ENCODE peak calls at places on chromosome 5, in nine cellular contexts. One of them, this sample, is unnamed.

GRCh38 chr5:101915559-101915958 is 380.5 kb downstream of the SLCO4C1 start:
- DNase-seq in NCI-H1930: no peak
- DNase-seq in ACHN: no peak
- DNase-seq in CMK: no peak
- DNase-seq in NCI-H774: no peak
- DNase-seq in HT1080: peak
- DNase-seq in memory B cell: no peak
- DNase-seq in NCI-H460: peak
- DNase-seq in thoracic aorta: no peak
- DNase-seq in this sample: peak

GRCh38 chr5:180207593-180207992 is 1.4 kb downstream of the RASGEF1C start:
- DNase-seq in ACHN: no peak
- DNase-seq in NCI-H460: no peak
- DNase-seq in NCI-H774: no peak
- DNase-seq in thoracic aorta: no peak
- DNase-seq in HT1080: no peak
- DNase-seq in NCI-H1930: no peak
- DNase-seq in CMK: no peak
- DNase-seq in memory B cell: no peak
- DNase-seq in this sample: no peak

GRCh38 chr5:72559866-72560766 is 52.9 kb upstream of the ZNF366 start:
- DNase-seq in thoracic aorta: no peak
- DNase-seq in NCI-H1930: no peak
- DNase-seq in CMK: no peak
- DNase-seq in NCI-H460: no peak
- DNase-seq in HT1080: no peak
- DNase-seq in memory B cell: no peak
- DNase-seq in ACHN: no peak
- DNase-seq in NCI-H774: no peak
- DNase-seq in this sample: peak

GRCh38 chr5:134543820-134544692 is 18.6 kb downstream of the JADE2 start:
- DNase-seq in memory B cell: peak
- DNase-seq in ACHN: no peak
- DNase-seq in CMK: no peak
- DNase-seq in HT1080: no peak
- DNase-seq in NCI-H1930: no peak
- DNase-seq in NCI-H460: no peak
- DNase-seq in NCI-H774: no peak
- DNase-seq in thoracic aorta: no peak
- DNase-seq in this sample: no peak

GRCh38 chr5:170623576-170624181 is 119.9 kb downstream of the KCNIP1 start:
- DNase-seq in memory B cell: no peak
- DNase-seq in NCI-H460: peak
- DNase-seq in CMK: peak
- DNase-seq in NCI-H1930: peak
- DNase-seq in ACHN: peak
- DNase-seq in NCI-H774: peak
- DNase-seq in thoracic aorta: no peak
- DNase-seq in HT1080: peak
- DNase-seq in this sample: peak

GRCh38 chr5:148827723-148828122 is 1.3 kb downstream of the ADRB2 start:
- DNase-seq in NCI-H1930: no peak
- DNase-seq in NCI-H774: no peak
- DNase-seq in thoracic aorta: no peak
- DNase-seq in ACHN: no peak
- DNase-seq in CMK: no peak
- DNase-seq in NCI-H460: no peak
- DNase-seq in HT1080: no peak
- DNase-seq in memory B cell: no peak
- DNase-seq in this sample: no peak

GRCh38 chr5:172920447-172920849 is 38.8 kb upstream of the RPL26L1 start:
- DNase-seq in memory B cell: no peak
- DNase-seq in NCI-H1930: no peak
- DNase-seq in NCI-H460: peak
- DNase-seq in NCI-H774: no peak
- DNase-seq in HT1080: peak
- DNase-seq in thoracic aorta: peak
- DNase-seq in ACHN: peak
- DNase-seq in CMK: no peak
- DNase-seq in this sample: peak

GRCh38 chr5:149217802-149218153 is 53.9 kb upstream of the AFAP1L1 start:
- DNase-seq in NCI-H1930: no peak
- DNase-seq in ACHN: no peak
- DNase-seq in CMK: no peak
- DNase-seq in thoracic aorta: no peak
- DNase-seq in memory B cell: no peak
- DNase-seq in NCI-H460: no peak
- DNase-seq in HT1080: no peak
- DNase-seq in NCI-H774: no peak
- DNase-seq in this sample: no peak

GRCh38 chr5:154107010-154107409 is 68.2 kb downstream of the MFAP3 start:
- DNase-seq in HT1080: no peak
- DNase-seq in CMK: no peak
- DNase-seq in ACHN: no peak
- DNase-seq in thoracic aorta: no peak
- DNase-seq in NCI-H460: no peak
- DNase-seq in NCI-H1930: no peak
- DNase-seq in NCI-H774: no peak
- DNase-seq in memory B cell: no peak
- DNase-seq in this sample: no peak

This sample was measured in mesendoderm.